ENCODE peak calls at places on chromosome 21, in eight cellular contexts. One of them, this sample, is unnamed.
A peak's percentile ranks its signal among the peaks of the same experiment; 100 is the strongest.

GRCh38 chr21:43866659-43867331 is 1.8 kb downstream of the AGPAT3 start:
- DNase-seq in neuronal stem cell: no peak
- DNase-seq in NAMALWA: no peak
- DNase-seq in amygdala: no peak
- DNase-seq in chondrocyte: peak; percentile 59
- DNase-seq in hippocampal formation: no peak
- DNase-seq in stimulated activated CD8-positive, alpha-beta memory T cell treated with anti-CD3 and anti-CD28 coated beads, Interleukin-4, amount 100 ng/mL, for 48 hours: peak; percentile 68
- DNase-seq in GM23338: no peak
- DNase-seq in this sample: peak; percentile 70

GRCh38 chr21:26933448-26933847 is 33.4 kb downstream of the ADAMTS5 start:
- DNase-seq in neuronal stem cell: no peak
- DNase-seq in NAMALWA: no peak
- DNase-seq in amygdala: no peak
- DNase-seq in chondrocyte: no peak
- DNase-seq in hippocampal formation: no peak
- DNase-seq in stimulated activated CD8-positive, alpha-beta memory T cell treated with anti-CD3 and anti-CD28 coated beads, Interleukin-4, amount 100 ng/mL, for 48 hours: no peak
- DNase-seq in GM23338: no peak
- DNase-seq in this sample: peak; percentile 35

GRCh38 chr21:18384771-18385170 is 18.8 kb downstream of the TMPRSS15 start:
- DNase-seq in neuronal stem cell: no peak
- DNase-seq in NAMALWA: peak; percentile 61
- DNase-seq in amygdala: no peak
- DNase-seq in chondrocyte: no peak
- DNase-seq in hippocampal formation: no peak
- DNase-seq in stimulated activated CD8-positive, alpha-beta memory T cell treated with anti-CD3 and anti-CD28 coated beads, Interleukin-4, amount 100 ng/mL, for 48 hours: no peak
- DNase-seq in GM23338: peak; percentile 76
- DNase-seq in this sample: peak; percentile 21

GRCh38 chr21:34336756-34337391 is 26.9 kb upstream of the KCNE2 start:
- DNase-seq in neuronal stem cell: no peak
- DNase-seq in NAMALWA: no peak
- DNase-seq in amygdala: no peak
- DNase-seq in chondrocyte: no peak
- DNase-seq in hippocampal formation: no peak
- DNase-seq in stimulated activated CD8-positive, alpha-beta memory T cell treated with anti-CD3 and anti-CD28 coated beads, Interleukin-4, amount 100 ng/mL, for 48 hours: no peak
- DNase-seq in GM23338: no peak
- DNase-seq in this sample: no peak

GRCh38 chr21:44572959-44573583 is 458 bp upstream of the KRTAP10-4 start:
- DNase-seq in neuronal stem cell: no peak
- DNase-seq in NAMALWA: no peak
- DNase-seq in amygdala: no peak
- DNase-seq in chondrocyte: peak; percentile 47
- DNase-seq in hippocampal formation: no peak
- DNase-seq in stimulated activated CD8-positive, alpha-beta memory T cell treated with anti-CD3 and anti-CD28 coated beads, Interleukin-4, amount 100 ng/mL, for 48 hours: peak; percentile 19
- DNase-seq in GM23338: no peak
- DNase-seq in this sample: no peak

GRCh38 chr21:39647476-39647875 is 34.7 kb downstream of the B3GALT5 start:
- DNase-seq in neuronal stem cell: no peak
- DNase-seq in NAMALWA: no peak
- DNase-seq in amygdala: no peak
- DNase-seq in chondrocyte: no peak
- DNase-seq in hippocampal formation: no peak
- DNase-seq in stimulated activated CD8-positive, alpha-beta memory T cell treated with anti-CD3 and anti-CD28 coated beads, Interleukin-4, amount 100 ng/mL, for 48 hours: no peak
- DNase-seq in GM23338: no peak
- DNase-seq in this sample: no peak

GRCh38 chr21:45110873-45111624 is 36.7 kb downstream of the ADARB1 start:
- DNase-seq in neuronal stem cell: no peak
- DNase-seq in NAMALWA: no peak
- DNase-seq in amygdala: no peak
- DNase-seq in chondrocyte: no peak
- DNase-seq in hippocampal formation: no peak
- DNase-seq in stimulated activated CD8-positive, alpha-beta memory T cell treated with anti-CD3 and anti-CD28 coated beads, Interleukin-4, amount 100 ng/mL, for 48 hours: no peak
- DNase-seq in GM23338: no peak
- DNase-seq in this sample: no peak

GRCh38 chr21:40457741-40458140 is 389.2 kb downstream of the DSCAM start:
- DNase-seq in neuronal stem cell: no peak
- DNase-seq in NAMALWA: no peak
- DNase-seq in amygdala: no peak
- DNase-seq in chondrocyte: no peak
- DNase-seq in hippocampal formation: no peak
- DNase-seq in stimulated activated CD8-positive, alpha-beta memory T cell treated with anti-CD3 and anti-CD28 coated beads, Interleukin-4, amount 100 ng/mL, for 48 hours: no peak
- DNase-seq in GM23338: no peak
- DNase-seq in this sample: no peak

GRCh38 chr21:45516071-45516670 is 26.1 kb downstream of the SLC19A1 start:
- DNase-seq in neuronal stem cell: no peak
- DNase-seq in NAMALWA: no peak
- DNase-seq in amygdala: no peak
- DNase-seq in chondrocyte: peak; percentile 84
- DNase-seq in hippocampal formation: no peak
- DNase-seq in stimulated activated CD8-positive, alpha-beta memory T cell treated with anti-CD3 and anti-CD28 coated beads, Interleukin-4, amount 100 ng/mL, for 48 hours: no peak
- DNase-seq in GM23338: no peak
- DNase-seq in this sample: no peak

GRCh38 chr21:34913786-34914185 is 135.3 kb downstream of the RUNX1 start:
- DNase-seq in neuronal stem cell: no peak
- DNase-seq in NAMALWA: no peak
- DNase-seq in amygdala: no peak
- DNase-seq in chondrocyte: no peak
- DNase-seq in hippocampal formation: no peak
- DNase-seq in stimulated activated CD8-positive, alpha-beta memory T cell treated with anti-CD3 and anti-CD28 coated beads, Interleukin-4, amount 100 ng/mL, for 48 hours: no peak
- DNase-seq in GM23338: no peak
- DNase-seq in this sample: no peak

GRCh38 chr21:43299441-43300277 is 127.3 kb downstream of the SIK1 start:
- DNase-seq in neuronal stem cell: no peak
- DNase-seq in NAMALWA: no peak
- DNase-seq in amygdala: no peak
- DNase-seq in chondrocyte: peak; percentile 89
- DNase-seq in hippocampal formation: no peak
- DNase-seq in stimulated activated CD8-positive, alpha-beta memory T cell treated with anti-CD3 and anti-CD28 coated beads, Interleukin-4, amount 100 ng/mL, for 48 hours: no peak
- DNase-seq in GM23338: no peak
- DNase-seq in this sample: peak; percentile 31

GRCh38 chr21:46425566-46425965 is 33.1 kb upstream of the DIP2A start:
- DNase-seq in neuronal stem cell: no peak
- DNase-seq in NAMALWA: no peak
- DNase-seq in amygdala: no peak
- DNase-seq in chondrocyte: peak; percentile 82
- DNase-seq in hippocampal formation: no peak
- DNase-seq in stimulated activated CD8-positive, alpha-beta memory T cell treated with anti-CD3 and anti-CD28 coated beads, Interleukin-4, amount 100 ng/mL, for 48 hours: peak; percentile 79
- DNase-seq in GM23338: no peak
- DNase-seq in this sample: no peak

GRCh38 chr21:26769613-26770188 is 75.5 kb downstream of the ADAMTS1 start:
- DNase-seq in neuronal stem cell: no peak
- DNase-seq in NAMALWA: peak; percentile 44
- DNase-seq in amygdala: no peak
- DNase-seq in chondrocyte: no peak
- DNase-seq in hippocampal formation: no peak
- DNase-seq in stimulated activated CD8-positive, alpha-beta memory T cell treated with anti-CD3 and anti-CD28 coated beads, Interleukin-4, amount 100 ng/mL, for 48 hours: no peak
- DNase-seq in GM23338: peak; percentile 64
- DNase-seq in this sample: peak; percentile 48

GRCh38 chr21:35002879-35003722 is 46.0 kb downstream of the RUNX1 start:
- DNase-seq in neuronal stem cell: no peak
- DNase-seq in NAMALWA: no peak
- DNase-seq in amygdala: no peak
- DNase-seq in chondrocyte: no peak
- DNase-seq in hippocampal formation: no peak
- DNase-seq in stimulated activated CD8-positive, alpha-beta memory T cell treated with anti-CD3 and anti-CD28 coated beads, Interleukin-4, amount 100 ng/mL, for 48 hours: no peak
- DNase-seq in GM23338: no peak
- DNase-seq in this sample: no peak

GRCh38 chr21:44399955-44400790 is 46.8 kb downstream of the TRPM2 start:
- DNase-seq in neuronal stem cell: no peak
- DNase-seq in NAMALWA: no peak
- DNase-seq in amygdala: no peak
- DNase-seq in chondrocyte: no peak
- DNase-seq in hippocampal formation: no peak
- DNase-seq in stimulated activated CD8-positive, alpha-beta memory T cell treated with anti-CD3 and anti-CD28 coated beads, Interleukin-4, amount 100 ng/mL, for 48 hours: no peak
- DNase-seq in GM23338: no peak
- DNase-seq in this sample: no peak

GRCh38 chr21:46128106-46128982 is 27.0 kb downstream of the FTCD start:
- DNase-seq in neuronal stem cell: no peak
- DNase-seq in NAMALWA: no peak
- DNase-seq in amygdala: no peak
- DNase-seq in chondrocyte: peak; percentile 86
- DNase-seq in hippocampal formation: no peak
- DNase-seq in stimulated activated CD8-positive, alpha-beta memory T cell treated with anti-CD3 and anti-CD28 coated beads, Interleukin-4, amount 100 ng/mL, for 48 hours: no peak
- DNase-seq in GM23338: no peak
- DNase-seq in this sample: peak; percentile 94

GRCh38 chr21:33578959-33579542 is 9.4 kb downstream of the DONSON start:
- DNase-seq in neuronal stem cell: no peak
- DNase-seq in NAMALWA: no peak
- DNase-seq in amygdala: no peak
- DNase-seq in chondrocyte: no peak
- DNase-seq in hippocampal formation: no peak
- DNase-seq in stimulated activated CD8-positive, alpha-beta memory T cell treated with anti-CD3 and anti-CD28 coated beads, Interleukin-4, amount 100 ng/mL, for 48 hours: no peak
- DNase-seq in GM23338: no peak
- DNase-seq in this sample: no peak

GRCh38 chr21:14482165-14482564 is 64.0 kb downstream of the SAMSN1 start:
- DNase-seq in neuronal stem cell: no peak
- DNase-seq in NAMALWA: peak; percentile 20
- DNase-seq in amygdala: no peak
- DNase-seq in chondrocyte: no peak
- DNase-seq in hippocampal formation: no peak
- DNase-seq in stimulated activated CD8-positive, alpha-beta memory T cell treated with anti-CD3 and anti-CD28 coated beads, Interleukin-4, amount 100 ng/mL, for 48 hours: no peak
- DNase-seq in GM23338: no peak
- DNase-seq in this sample: no peak

GRCh38 chr21:14581902-14582457 is 35.9 kb upstream of the SAMSN1 start:
- DNase-seq in neuronal stem cell: no peak
- DNase-seq in NAMALWA: no peak
- DNase-seq in amygdala: no peak
- DNase-seq in chondrocyte: no peak
- DNase-seq in hippocampal formation: no peak
- DNase-seq in stimulated activated CD8-positive, alpha-beta memory T cell treated with anti-CD3 and anti-CD28 coated beads, Interleukin-4, amount 100 ng/mL, for 48 hours: no peak
- DNase-seq in GM23338: no peak
- DNase-seq in this sample: no peak

GRCh38 chr21:38621132-38621531 is 122.9 kb upstream of the ERG start:
- DNase-seq in neuronal stem cell: no peak
- DNase-seq in NAMALWA: peak; percentile 6
- DNase-seq in amygdala: no peak
- DNase-seq in chondrocyte: no peak
- DNase-seq in hippocampal formation: no peak
- DNase-seq in stimulated activated CD8-positive, alpha-beta memory T cell treated with anti-CD3 and anti-CD28 coated beads, Interleukin-4, amount 100 ng/mL, for 48 hours: no peak
- DNase-seq in GM23338: no peak
- DNase-seq in this sample: no peak

GRCh38 chr21:28485301-28486022 is 507.2 kb downstream of the LTN1 start:
- DNase-seq in neuronal stem cell: no peak
- DNase-seq in NAMALWA: no peak
- DNase-seq in amygdala: no peak
- DNase-seq in chondrocyte: no peak
- DNase-seq in hippocampal formation: no peak
- DNase-seq in stimulated activated CD8-positive, alpha-beta memory T cell treated with anti-CD3 and anti-CD28 coated beads, Interleukin-4, amount 100 ng/mL, for 48 hours: no peak
- DNase-seq in GM23338: no peak
- DNase-seq in this sample: no peak

GRCh38 chr21:44292812-44293195 is 7.0 kb upstream of the PFKL start:
- DNase-seq in neuronal stem cell: no peak
- DNase-seq in NAMALWA: no peak
- DNase-seq in amygdala: no peak
- DNase-seq in chondrocyte: no peak
- DNase-seq in hippocampal formation: no peak
- DNase-seq in stimulated activated CD8-positive, alpha-beta memory T cell treated with anti-CD3 and anti-CD28 coated beads, Interleukin-4, amount 100 ng/mL, for 48 hours: no peak
- DNase-seq in GM23338: no peak
- DNase-seq in this sample: no peak

GRCh38 chr21:33268736-33269441 is 2.7 kb downstream of the IL10RB start:
- DNase-seq in neuronal stem cell: no peak
- DNase-seq in NAMALWA: peak; percentile 77
- DNase-seq in amygdala: no peak
- DNase-seq in chondrocyte: no peak
- DNase-seq in hippocampal formation: no peak
- DNase-seq in stimulated activated CD8-positive, alpha-beta memory T cell treated with anti-CD3 and anti-CD28 coated beads, Interleukin-4, amount 100 ng/mL, for 48 hours: peak; percentile 60
- DNase-seq in GM23338: no peak
- DNase-seq in this sample: no peak

GRCh38 chr21:38380391-38381137 is 117.7 kb downstream of the ERG start:
- DNase-seq in neuronal stem cell: no peak
- DNase-seq in NAMALWA: peak; percentile 47
- DNase-seq in amygdala: no peak
- DNase-seq in chondrocyte: no peak
- DNase-seq in hippocampal formation: no peak
- DNase-seq in stimulated activated CD8-positive, alpha-beta memory T cell treated with anti-CD3 and anti-CD28 coated beads, Interleukin-4, amount 100 ng/mL, for 48 hours: no peak
- DNase-seq in GM23338: peak; percentile 12
- DNase-seq in this sample: no peak

GRCh38 chr21:41863439-41863740 is 15.8 kb downstream of the PRDM15 start:
- DNase-seq in neuronal stem cell: no peak
- DNase-seq in NAMALWA: peak; percentile 87
- DNase-seq in amygdala: no peak
- DNase-seq in chondrocyte: no peak
- DNase-seq in hippocampal formation: no peak
- DNase-seq in stimulated activated CD8-positive, alpha-beta memory T cell treated with anti-CD3 and anti-CD28 coated beads, Interleukin-4, amount 100 ng/mL, for 48 hours: no peak
- DNase-seq in GM23338: no peak
- DNase-seq in this sample: no peak

GRCh38 chr21:15692711-15693110 is 37.1 kb upstream of the USP25 start:
- DNase-seq in neuronal stem cell: no peak
- DNase-seq in NAMALWA: no peak
- DNase-seq in amygdala: no peak
- DNase-seq in chondrocyte: no peak
- DNase-seq in hippocampal formation: no peak
- DNase-seq in stimulated activated CD8-positive, alpha-beta memory T cell treated with anti-CD3 and anti-CD28 coated beads, Interleukin-4, amount 100 ng/mL, for 48 hours: no peak
- DNase-seq in GM23338: no peak
- DNase-seq in this sample: no peak

GRCh38 chr21:42315296-42315891 is at the start of gene TFF3:
- DNase-seq in neuronal stem cell: no peak
- DNase-seq in NAMALWA: no peak
- DNase-seq in amygdala: no peak
- DNase-seq in chondrocyte: no peak
- DNase-seq in hippocampal formation: no peak
- DNase-seq in stimulated activated CD8-positive, alpha-beta memory T cell treated with anti-CD3 and anti-CD28 coated beads, Interleukin-4, amount 100 ng/mL, for 48 hours: peak; percentile 16
- DNase-seq in GM23338: no peak
- DNase-seq in this sample: peak; percentile 96

GRCh38 chr21:17231771-17232170 is 281.1 kb upstream of the CXADR start:
- DNase-seq in neuronal stem cell: no peak
- DNase-seq in NAMALWA: no peak
- DNase-seq in amygdala: no peak
- DNase-seq in chondrocyte: no peak
- DNase-seq in hippocampal formation: no peak
- DNase-seq in stimulated activated CD8-positive, alpha-beta memory T cell treated with anti-CD3 and anti-CD28 coated beads, Interleukin-4, amount 100 ng/mL, for 48 hours: no peak
- DNase-seq in GM23338: no peak
- DNase-seq in this sample: no peak

GRCh38 chr21:45523411-45524101 is 18.7 kb downstream of the SLC19A1 start:
- DNase-seq in neuronal stem cell: no peak
- DNase-seq in NAMALWA: no peak
- DNase-seq in amygdala: no peak
- DNase-seq in chondrocyte: peak; percentile 70
- DNase-seq in hippocampal formation: no peak
- DNase-seq in stimulated activated CD8-positive, alpha-beta memory T cell treated with anti-CD3 and anti-CD28 coated beads, Interleukin-4, amount 100 ng/mL, for 48 hours: no peak
- DNase-seq in GM23338: no peak
- DNase-seq in this sample: no peak

GRCh38 chr21:44618504-44618903 is 6.6 kb downstream of the KRTAP10-8 start:
- DNase-seq in neuronal stem cell: no peak
- DNase-seq in NAMALWA: no peak
- DNase-seq in amygdala: no peak
- DNase-seq in chondrocyte: no peak
- DNase-seq in hippocampal formation: no peak
- DNase-seq in stimulated activated CD8-positive, alpha-beta memory T cell treated with anti-CD3 and anti-CD28 coated beads, Interleukin-4, amount 100 ng/mL, for 48 hours: no peak
- DNase-seq in GM23338: peak; percentile 57
- DNase-seq in this sample: no peak

GRCh38 chr21:26710155-26710554 is 135.1 kb downstream of the ADAMTS1 start:
- DNase-seq in neuronal stem cell: no peak
- DNase-seq in NAMALWA: no peak
- DNase-seq in amygdala: no peak
- DNase-seq in chondrocyte: no peak
- DNase-seq in hippocampal formation: no peak
- DNase-seq in stimulated activated CD8-positive, alpha-beta memory T cell treated with anti-CD3 and anti-CD28 coated beads, Interleukin-4, amount 100 ng/mL, for 48 hours: no peak
- DNase-seq in GM23338: peak; percentile 17
- DNase-seq in this sample: no peak

GRCh38 chr21:42599962-42600361 is 53.5 kb upstream of the PDE9A start:
- DNase-seq in neuronal stem cell: no peak
- DNase-seq in NAMALWA: no peak
- DNase-seq in amygdala: no peak
- DNase-seq in chondrocyte: no peak
- DNase-seq in hippocampal formation: no peak
- DNase-seq in stimulated activated CD8-positive, alpha-beta memory T cell treated with anti-CD3 and anti-CD28 coated beads, Interleukin-4, amount 100 ng/mL, for 48 hours: no peak
- DNase-seq in GM23338: no peak
- DNase-seq in this sample: no peak

GRCh38 chr21:45818276-45818903 is 163.2 kb upstream of the COL6A1 start:
- DNase-seq in neuronal stem cell: no peak
- DNase-seq in NAMALWA: no peak
- DNase-seq in amygdala: no peak
- DNase-seq in chondrocyte: no peak
- DNase-seq in hippocampal formation: no peak
- DNase-seq in stimulated activated CD8-positive, alpha-beta memory T cell treated with anti-CD3 and anti-CD28 coated beads, Interleukin-4, amount 100 ng/mL, for 48 hours: peak; percentile 34
- DNase-seq in GM23338: no peak
- DNase-seq in this sample: no peak

GRCh38 chr21:32886339-32886738 is 114.8 kb upstream of the PAXBP1 start:
- DNase-seq in neuronal stem cell: no peak
- DNase-seq in NAMALWA: no peak
- DNase-seq in amygdala: no peak
- DNase-seq in chondrocyte: no peak
- DNase-seq in hippocampal formation: no peak
- DNase-seq in stimulated activated CD8-positive, alpha-beta memory T cell treated with anti-CD3 and anti-CD28 coated beads, Interleukin-4, amount 100 ng/mL, for 48 hours: no peak
- DNase-seq in GM23338: no peak
- DNase-seq in this sample: no peak